ENCODE peak calls at places on chromosomes 7 and 10, in eight cellular contexts. D is adrenal gland, X is tibial artery, L is upper lobe of left lung, C is iPS DF 19.7, J is heart left ventricle, S is mucosa of descending colon, F is substantia nigra. V is an unnamed sample.

GRCh38 chr7:102081244-102081627 is 205.4 kb upstream of the SH2B2 start:
- DNase-seq in D (no peak), X (no peak), L (no peak), C (no peak), J (no peak), S (no peak), F (no peak), V (no peak)

GRCh38 chr10:123548779-123549178 is 117.4 kb upstream of the GPR26 start:
- DNase-seq in D (no peak), X (no peak), L (no peak), C (no peak), J (no peak), S (no peak), F (no peak), V (no peak)

GRCh38 chr7:30285531-30286284 is 1.3 kb downstream of the ZNRF2 start:
- DNase-seq in D (peak), X (peak), L (peak), C (no peak), J (peak), S (peak), F (peak), V (peak)

GRCh38 chr7:129295015-129295423 is 70.2 kb downstream of the AHCYL2 start:
- DNase-seq in D (peak), X (no peak), L (no peak), C (no peak), J (no peak), S (no peak), F (no peak), V (peak)

GRCh38 chr7:39951156-39951942 is 1.3 kb downstream of the CDK13 start:
- DNase-seq in D (peak), X (peak), L (peak), C (no peak), J (peak), S (peak), F (peak), V (peak)

GRCh38 chr7:30911561-30911969 is at the start of gene AQP1:
- DNase-seq in D (no peak), X (peak), L (no peak), C (no peak), J (peak), S (peak), F (peak), V (no peak)

GRCh38 chr7:81402227-81402626 is 367.6 kb downstream of the HGF start:
- DNase-seq in D (no peak), X (no peak), L (no peak), C (no peak), J (no peak), S (no peak), F (no peak), V (no peak)

GRCh38 chr7:22192778-22193177 is 164.2 kb downstream of the RAPGEF5 start:
- DNase-seq in D (no peak), X (no peak), L (no peak), C (no peak), J (no peak), S (no peak), F (no peak), V (no peak)

GRCh38 chr7:12107841-12108249 is 103.2 kb upstream of the TMEM106B start:
- DNase-seq in D (no peak), X (no peak), L (no peak), C (no peak), J (no peak), S (no peak), F (no peak), V (no peak)

GRCh38 chr10:53071505-53072125 is 299.0 kb upstream of the MBL2 start:
- DNase-seq in D (no peak), X (no peak), L (no peak), C (no peak), J (no peak), S (no peak), F (no peak), V (no peak)

GRCh38 chr7:55491346-55491745 is 81.0 kb downstream of the VOPP1 start:
- DNase-seq in D (no peak), X (peak), L (no peak), C (no peak), J (no peak), S (no peak), F (no peak), V (no peak)

GRCh38 chr7:38795596-38795995 is 113.4 kb downstream of the VPS41 start:
- DNase-seq in D (no peak), X (no peak), L (no peak), C (no peak), J (no peak), S (no peak), F (no peak), V (no peak)

GRCh38 chr7:27901028-27901760 is 161.2 kb downstream of the TAX1BP1 start:
- DNase-seq in D (peak), X (no peak), L (no peak), C (no peak), J (no peak), S (no peak), F (no peak), V (no peak)

V was measured in gastrocnemius medialis.